ENCODE peak calls at places on chromosomes 13 and 19, in seven cellular contexts. K is IMR-90, D is H9, X is mesendoderm, B is neuronal stem cell, E is H1, I is trophoblast cell. J is an unnamed sample.

GRCh38 chr13:39281539-39282150 is 243.4 kb downstream of the NHLRC3 start:
- DNase-seq in K (no peak), B (no peak), E (no peak), D (no peak), I (peak), X (peak), J (peak)

GRCh38 chr13:65808061-65808460 is 1422.1 kb downstream of the PCDH9 start:
- DNase-seq in D (no peak), E (no peak), I (no peak), B (no peak), K (peak), X (no peak), J (no peak)

GRCh38 chr19:5839312-5840017 is at the start of gene FUT6:
- DNase-seq in X (no peak), K (no peak), I (no peak), B (no peak), E (no peak), D (no peak), J (no peak)

GRCh38 chr13:30061217-30061616 is 210.8 kb upstream of the UBL3 start:
- DNase-seq in B (no peak), K (peak), I (no peak), E (no peak), D (no peak), X (no peak), J (no peak)

GRCh38 chr19:41023193-41023592 is 32.1 kb downstream of the CYP2B6 start:
- DNase-seq in K (no peak), X (peak), E (no peak), I (no peak), B (no peak), D (peak), J (no peak)

GRCh38 chr19:40685563-40685962 is 4.9 kb downstream of the NUMBL start:
- DNase-seq in B (no peak), X (no peak), I (peak), K (no peak), D (no peak), E (no peak), J (no peak)

GRCh38 chr19:51698296-51698695 is 5.2 kb downstream of the SPACA6 start:
- DNase-seq in E (no peak), X (no peak), B (no peak), D (no peak), K (peak), I (no peak), J (no peak)

GRCh38 chr19:20038358-20039202 is 725 bp downstream of the ZNF682 start:
- DNase-seq in X (no peak), I (no peak), D (no peak), B (no peak), E (no peak), K (peak), J (no peak)

GRCh38 chr19:21130097-21130775 is 11.6 kb upstream of the ZNF431 start:
- DNase-seq in K (no peak), E (no peak), D (no peak), X (no peak), I (peak), B (no peak), J (no peak)

GRCh38 chr19:5637971-5638370 is 15.1 kb downstream of the SAFB start:
- DNase-seq in D (no peak), B (no peak), X (no peak), I (peak), K (peak), E (no peak), J (no peak)

GRCh38 chr13:51435002-51435578 is 17.7 kb downstream of the INTS6 start:
- DNase-seq in K (peak), E (no peak), D (no peak), B (no peak), X (peak), I (peak), J (peak)

GRCh38 chr13:95982144-95982543 is 71.1 kb downstream of the UGGT2 start:
- DNase-seq in I (no peak), X (no peak), E (no peak), D (no peak), B (no peak), K (no peak), J (no peak)

GRCh38 chr19:17841810-17842662 is 5.7 kb downstream of the JAK3 start:
- DNase-seq in I (peak), X (peak), K (peak), B (peak), D (peak), E (peak), J (peak)

GRCh38 chr19:33903489-33903850 is 106.8 kb downstream of the KCTD15 start:
- DNase-seq in E (no peak), B (no peak), D (no peak), K (no peak), X (no peak), I (no peak), J (no peak)

GRCh38 chr19:40283414-40284250 is 1.5 kb downstream of the AKT2 start:
- DNase-seq in X (no peak), I (no peak), E (no peak), K (peak), B (no peak), D (no peak), J (peak)

GRCh38 chr13:103539265-103539664 is 473.0 kb upstream of the SLC10A2 start:
- DNase-seq in E (no peak), X (peak), I (no peak), K (no peak), D (peak), B (peak), J (no peak)

GRCh38 chr13:51241720-51242119 is 19.5 kb downstream of the FAM124A start:
- DNase-seq in B (no peak), E (peak), X (no peak), D (no peak), I (peak), K (no peak), J (peak)

GRCh38 chr19:32630338-32630737 is 44.6 kb downstream of the ANKRD27 start:
- DNase-seq in X (peak), B (no peak), D (peak), E (peak), I (no peak), K (no peak), J (no peak)

GRCh38 chr19:1057185-1057857 is 9.6 kb upstream of the ARHGAP45 start:
- DNase-seq in X (peak), K (peak), B (no peak), E (no peak), I (peak), D (peak), J (peak)

GRCh38 chr13:28455580-28456194 is 39.2 kb downstream of the FLT1 start:
- DNase-seq in B (no peak), I (peak), X (no peak), K (no peak), D (no peak), E (no peak), J (no peak)

GRCh38 chr19:6393982-6394412 is 1.0 kb upstream of the GTF2F1 start:
- DNase-seq in B (no peak), I (peak), D (no peak), E (no peak), K (no peak), X (no peak), J (no peak)

GRCh38 chr19:19321143-19321577 is 531 bp downstream of the MAU2 start:
- DNase-seq in E (peak), K (no peak), I (peak), D (peak), X (peak), B (peak), J (peak)

GRCh38 chr13:49561064-49561410 is 24.3 kb downstream of the RCBTB1 start:
- DNase-seq in I (no peak), E (no peak), B (no peak), D (no peak), X (peak), K (no peak), J (peak)

GRCh38 chr19:50893047-50893737 is 18.0 kb downstream of the KLK4 start:
- DNase-seq in B (no peak), D (no peak), I (peak), X (peak), K (no peak), E (peak), J (no peak)

DNA sequence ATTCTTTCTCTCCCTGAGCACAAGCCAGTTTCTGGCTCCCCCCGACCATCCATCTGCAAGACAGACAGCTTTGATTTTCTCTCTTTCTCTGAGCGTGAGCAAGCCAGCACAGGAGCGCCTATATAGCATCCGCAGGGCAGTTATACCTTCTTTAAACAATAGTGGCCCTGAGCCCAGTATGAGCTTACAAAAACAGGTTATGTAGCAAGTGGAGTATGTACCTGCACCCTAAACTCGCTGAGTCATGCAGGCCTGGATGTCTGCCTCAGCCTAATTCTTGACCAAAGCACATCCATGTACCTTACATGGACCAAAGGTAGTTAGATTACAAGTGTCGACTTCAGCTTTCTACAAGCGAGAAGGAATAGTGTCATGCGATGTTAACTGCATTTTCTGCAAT is 61.7 kb downstream of the RAP2A start:
- DNase-seq in K (no peak), X (peak), I (peak), E (no peak), B (no peak), D (no peak), J (no peak)
- H3K4ac ChIP-seq in K (no peak), X (no peak), I (no peak), E (no peak), B (no peak), D (no peak), J (no peak)

DNA sequence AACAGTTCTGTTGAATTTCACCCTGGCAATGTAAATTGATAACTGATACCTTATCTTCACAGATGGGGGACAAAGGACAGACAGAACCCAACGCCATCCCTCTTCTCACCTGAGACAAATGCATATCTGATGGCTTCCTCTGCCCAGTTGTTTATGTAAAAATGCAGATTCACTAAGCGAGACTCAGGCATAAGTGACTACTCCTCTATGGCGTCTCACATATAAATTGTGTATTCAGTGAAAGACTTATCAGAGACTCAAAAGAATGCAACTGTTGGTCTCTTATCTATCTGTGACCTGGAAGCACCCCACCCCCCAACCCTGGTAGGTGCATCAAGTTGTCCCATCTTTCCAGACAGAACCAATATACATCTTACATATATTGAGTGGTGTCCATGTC is 13.3 kb upstream of the CALM3 start:
- DNase-seq in X (peak), K (no peak), I (no peak), B (no peak), D (no peak), E (no peak), J (no peak)
- H3K4ac ChIP-seq in X (no peak), K (no peak), I (no peak), B (no peak), D (no peak), E (no peak), J (no peak)

GRCh38 chr19:30817965-30818364 is 445.8 kb downstream of the ZNF536 start:
- DNase-seq in X (no peak), K (no peak), E (no peak), I (no peak), D (no peak), B (no peak), J (no peak)
- H3K4ac ChIP-seq in X (no peak), K (no peak), E (no peak), I (no peak), D (no peak), B (no peak), J (no peak)

DNA sequence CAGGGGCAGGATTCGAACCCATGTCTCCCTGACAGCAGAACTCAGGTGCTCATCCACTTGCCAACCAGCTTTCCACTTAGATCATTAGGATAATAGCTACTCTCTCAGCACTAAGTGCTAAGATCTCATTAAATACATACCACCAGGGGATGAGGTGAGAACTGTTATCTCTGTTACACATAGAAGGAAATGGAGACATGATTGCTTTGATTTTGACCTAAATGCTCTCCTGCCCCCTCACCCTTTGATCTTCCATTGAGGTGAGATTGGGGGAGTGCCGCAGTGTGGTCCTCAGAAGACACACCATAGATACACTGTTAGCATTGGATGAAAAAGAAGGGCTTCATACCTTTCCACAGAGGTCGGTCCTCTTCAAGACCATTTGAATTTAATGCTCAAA is 38.9 kb upstream of the NPAS1 start:
- DNase-seq in E (no peak), X (peak), K (no peak), D (no peak), B (no peak), I (no peak), J (no peak)
- H3K4ac ChIP-seq in E (no peak), X (no peak), K (peak), D (no peak), B (no peak), I (no peak), J (no peak)

DNA sequence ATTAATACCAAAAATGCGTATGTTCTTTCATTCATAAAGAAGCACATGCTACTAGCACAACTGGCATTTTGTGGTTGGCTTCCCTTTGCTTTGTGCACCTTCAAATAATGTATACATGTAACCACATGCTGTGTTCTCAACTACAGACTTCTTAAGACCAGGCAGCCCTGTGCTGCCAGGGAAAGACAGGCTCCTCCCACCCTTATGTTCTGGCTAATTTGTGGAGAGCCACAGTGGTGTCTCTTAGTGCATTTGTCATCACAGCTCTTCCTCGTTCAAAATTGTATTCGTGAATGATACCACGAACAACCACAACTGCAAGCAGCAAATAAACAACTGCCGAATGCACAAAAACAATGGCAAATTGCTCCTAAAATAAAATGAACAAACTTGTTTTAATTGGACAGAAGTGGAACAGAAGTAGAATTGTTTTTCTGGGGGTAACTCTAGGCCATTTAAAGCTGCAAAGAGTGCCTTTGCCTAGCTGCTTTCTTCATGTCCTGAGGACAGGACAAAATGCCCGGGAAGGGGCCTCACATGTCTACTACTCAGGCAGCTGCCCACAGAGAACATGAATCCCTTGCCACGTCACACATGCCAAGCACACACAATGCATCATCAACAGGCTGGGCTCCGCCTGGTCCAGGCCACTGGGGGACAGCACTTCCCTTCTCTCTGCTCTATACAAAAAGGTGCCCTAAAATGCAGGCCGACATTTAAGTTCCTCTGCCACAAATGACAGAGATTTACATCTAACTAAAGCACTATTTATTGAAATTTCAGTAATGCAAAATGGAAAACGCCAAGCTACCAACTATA is 21.7 kb downstream of the IRS2 start:
- DNase-seq in B (no peak), E (no peak), X (peak), I (no peak), K (peak), D (no peak), J (peak)
- H3K4ac ChIP-seq in B (no peak), E (no peak), X (no peak), I (no peak), K (no peak), D (no peak), J (no peak)

GRCh38 chr19:30851646-30852045 is 479.5 kb downstream of the ZNF536 start:
- DNase-seq in D (no peak), I (no peak), K (no peak), E (peak), B (no peak), X (no peak), J (no peak)
- H3K4ac ChIP-seq in D (no peak), I (no peak), K (no peak), E (no peak), B (no peak), X (no peak), J (no peak)

GRCh38 chr13:43390101-43390500 is 366.7 kb downstream of the DNAJC15 start:
- DNase-seq in K (peak), D (no peak), I (no peak), E (no peak), B (no peak), X (no peak), J (peak)
- H3K4ac ChIP-seq in K (no peak), D (no peak), I (no peak), E (no peak), B (no peak), X (no peak), J (no peak)

GRCh38 chr13:37682496-37682895 is 83.9 kb upstream of the POSTN start:
- DNase-seq in B (no peak), I (no peak), D (no peak), K (no peak), X (no peak), E (no peak), J (no peak)
- H3K4ac ChIP-seq in B (no peak), I (no peak), D (no peak), K (peak), X (no peak), E (no peak), J (no peak)

GRCh38 chr13:45615501-45616101 is at the start of gene ERICH6B:
- DNase-seq in K (peak), B (peak), D (peak), E (peak), X (peak), I (no peak), J (peak)
- H3K4ac ChIP-seq in K (no peak), B (no peak), D (no peak), E (no peak), X (no peak), I (no peak), J (no peak)

GRCh38 chr13:46137627-46138026 is 32.8 kb upstream of the CPB2 start:
- DNase-seq in I (no peak), E (no peak), K (no peak), X (no peak), B (no peak), D (no peak), J (no peak)
- H3K4ac ChIP-seq in I (no peak), E (no peak), K (no peak), X (no peak), B (no peak), D (no peak), J (no peak)